ENCODE peak calls at places on chromosomes 13 and 19, in five cellular contexts. T is activated B cell treated with CpG ODN at 0.5 μM for 24 hours; M is progenitor cell of endocrine pancreas; X is H9; J is CD8-positive, alpha-beta T cell. C is an unnamed sample.

GRCh38 chr13:113607056-113607455 is 22.5 kb downstream of the TFDP1 start:
- DNase-seq in T (no peak), M (no peak), X (no peak), J (no peak), C (no peak)

GRCh38 chr19:8194528-8195275 is 14.5 kb upstream of the CERS4 start:
- DNase-seq in T (peak), M (no peak), X (no peak), J (peak), C (peak)

GRCh38 chr13:82358284-82358683 is 1524.0 kb downstream of the SLITRK1 start:
- DNase-seq in T (no peak), M (no peak), X (no peak), J (no peak), C (no peak)

GRCh38 chr19:53485046-53486004 is 17.8 kb downstream of the ZNF813 start:
- DNase-seq in T (no peak), M (no peak), X (no peak), J (no peak), C (no peak)

GRCh38 chr13:80048802-80049201 is 292.1 kb downstream of the SPRY2 start:
- DNase-seq in T (peak), M (no peak), X (peak), J (peak), C (peak)

GRCh38 chr13:23322353-23323336 is 110.9 kb downstream of the SACS start:
- DNase-seq in T (no peak), M (no peak), X (no peak), J (no peak), C (no peak)

GRCh38 chr19:34712606-34713261 is 21.3 kb upstream of the ZNF181 start:
- DNase-seq in T (no peak), M (no peak), X (peak), J (peak), C (peak)

GRCh38 chr13:43846496-43846895 is 33.0 kb downstream of the CCDC122 start:
- DNase-seq in T (no peak), M (no peak), X (no peak), J (no peak), C (no peak)

GRCh38 chr19:51788936-51789795 is 5.8 kb upstream of the FPR3 start:
- DNase-seq in T (no peak), M (no peak), X (no peak), J (no peak), C (no peak)

GRCh38 chr19:12733369-12733896 is 1.1 kb downstream of the TRIR start:
- DNase-seq in T (no peak), M (no peak), X (no peak), J (no peak), C (no peak)

GRCh38 chr13:99087130-99087953 is 109.5 kb upstream of the DOCK9 start:
- DNase-seq in T (peak), M (peak), X (peak), J (peak), C (peak)
- TF ChIP-seq CTCF in T (no peak), M (peak), X (peak), J (peak), C (no peak)

GRCh38 chr19:17824339-17824738 is 3.0 kb upstream of the INSL3 start:
- DNase-seq in T (no peak), M (no peak), X (no peak), J (no peak), C (no peak)
- TF ChIP-seq CTCF in T (no peak), M (no peak), X (no peak), J (no peak), C (no peak)

DNA sequence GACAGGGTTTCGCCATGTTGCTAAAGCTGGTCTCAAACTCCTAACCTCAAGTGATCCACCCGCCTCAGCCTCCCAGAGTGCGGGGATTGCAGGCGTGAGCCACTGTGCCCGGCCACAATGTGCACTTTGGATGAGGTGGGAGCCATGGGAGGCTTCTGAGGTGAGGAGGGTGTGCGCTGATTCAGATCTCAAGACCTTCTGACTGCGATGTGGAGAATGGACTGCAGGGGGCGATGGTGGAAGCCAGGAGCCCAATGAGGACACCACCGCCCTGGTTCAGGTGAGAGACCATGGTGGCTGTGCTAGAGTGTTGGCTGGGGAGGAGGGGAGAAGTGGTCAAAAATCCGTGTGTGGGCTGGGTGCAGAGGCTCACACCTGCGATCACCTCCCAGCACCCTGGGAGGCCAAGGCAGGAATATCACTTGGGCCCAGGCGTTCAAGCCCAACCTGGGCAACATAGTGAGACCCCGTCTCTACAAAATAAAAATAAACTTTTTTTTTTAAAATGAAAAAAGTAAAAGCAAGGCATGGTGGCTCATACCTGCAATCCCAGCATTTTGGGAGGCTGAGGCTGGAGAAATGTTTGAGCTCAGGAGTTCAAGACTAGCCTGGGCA is 5.6 kb downstream of the INAFM1 start:
- DNase-seq in T (no peak), M (no peak), X (peak), J (no peak), C (peak)
- TF ChIP-seq CTCF in T (no peak), M (peak), X (peak), J (peak), C (peak)

DNA sequence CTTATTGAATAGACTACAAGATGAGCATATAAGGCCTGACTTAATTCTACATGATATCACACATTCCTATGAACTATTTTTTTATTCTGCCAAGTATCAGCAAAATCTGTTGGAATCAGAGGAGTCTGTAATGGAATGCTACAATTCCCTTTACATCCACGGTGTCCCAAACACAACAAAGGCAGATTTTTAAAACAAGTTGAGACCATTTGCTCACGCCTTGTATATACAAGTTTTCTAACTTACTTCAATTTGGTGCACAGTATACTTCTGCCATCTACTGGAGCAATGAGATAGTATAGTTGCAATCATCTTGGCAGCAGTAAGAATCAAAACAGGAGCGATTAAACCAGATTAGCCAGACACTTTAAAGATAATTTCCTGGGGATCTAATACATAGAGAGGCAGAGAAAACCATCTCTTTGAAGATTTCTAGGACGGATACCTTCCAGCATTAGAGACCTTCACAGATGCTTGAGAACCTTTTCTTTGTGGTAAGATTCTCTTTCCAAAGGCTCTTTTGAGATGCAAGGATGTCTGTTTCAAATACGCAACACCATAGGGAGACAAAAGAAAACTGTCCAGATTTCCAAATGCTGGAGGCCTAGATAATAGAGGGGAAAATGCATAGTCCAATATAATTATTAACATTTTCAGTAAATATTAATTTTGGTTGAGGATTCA is 302.0 kb upstream of the MIR17HG start:
- DNase-seq in T (no peak), M (no peak), X (no peak), J (no peak), C (peak)
- TF ChIP-seq CTCF in T (no peak), M (peak), X (peak), J (no peak), C (peak)

GRCh38 chr19:49073514-49074378 is 1.2 kb upstream of the KCNA7 start:
- DNase-seq in T (no peak), M (no peak), X (peak), J (no peak), C (no peak)
- TF ChIP-seq CTCF in T (no peak), M (peak), X (peak), J (no peak), C (no peak)

GRCh38 chr19:3556978-3557460 is 367 bp downstream of the MFSD12 start:
- DNase-seq in T (peak), M (no peak), X (peak), J (peak), C (no peak)
- TF ChIP-seq CTCF in T (no peak), M (peak), X (no peak), J (no peak), C (no peak)

GRCh38 chr13:38914070-38914469 is 76.6 kb downstream of the STOML3 start:
- DNase-seq in T (no peak), M (no peak), X (no peak), J (no peak), C (no peak)
- TF ChIP-seq CTCF in T (no peak), M (peak), X (peak), J (no peak), C (no peak)